ENCODE peak calls at places on chromosomes 6 and 20, in four cellular contexts. S is GM23338, C is cardiac muscle cell, D is A673. N is an unnamed sample.

GRCh38 chr20:60420676-60421229 is 462.5 kb downstream of the CDH26 start:
- DNase-seq in S (no peak), C (no peak), D (no peak), N (no peak)

GRCh38 chr20:1994627-1995026 is 769 bp upstream of the PDYN start:
- DNase-seq in S (no peak), C (no peak), D (no peak), N (no peak)

GRCh38 chr20:34925341-34925740 is 30.3 kb downstream of the GSS start:
- DNase-seq in S (no peak), C (no peak), D (no peak), N (no peak)

GRCh38 chr20:44576297-44576696 is 6.1 kb upstream of the PKIG start:
- DNase-seq in S (peak; percentile 40), C (peak; percentile 71), D (peak; percentile 72), N (no peak)

GRCh38 chr6:34887753-34888440 is at the start of gene TAF11:
- DNase-seq in S (peak; percentile 98), C (peak; percentile 96), D (peak; percentile 97), N (peak; percentile 97)

GRCh38 chr6:5308066-5308465 is 46.8 kb downstream of the FARS2 start:
- DNase-seq in S (peak; percentile 31), C (no peak), D (no peak), N (no peak)

GRCh38 chr6:131017962-131018361 is 45.1 kb downstream of the EPB41L2 start:
- DNase-seq in S (no peak), C (no peak), D (no peak), N (no peak)

GRCh38 chr6:56065408-56065807 is 182.0 kb downstream of the COL21A1 start:
- DNase-seq in S (no peak), C (no peak), D (no peak), N (no peak)

GRCh38 chr6:50905297-50905696 is 86.6 kb downstream of the TFAP2B start:
- DNase-seq in S (no peak), C (no peak), D (no peak), N (no peak)

GRCh38 chr6:93789532-93789931 is 370.2 kb upstream of the EPHA7 start:
- DNase-seq in S (no peak), C (no peak), D (no peak), N (no peak)

GRCh38 chr20:50333856-50334255 is 143.2 kb downstream of the CEBPB start:
- DNase-seq in S (no peak), C (peak; percentile 78), D (no peak), N (peak; percentile 60)

GRCh38 chr6:89843070-89843469 is 13.4 kb downstream of the CASP8AP2 start:
- DNase-seq in S (no peak), C (peak; percentile 20), D (peak; percentile 11), N (no peak)

GRCh38 chr6:72464791-72465691 is 156.8 kb upstream of the KCNQ5 start:
- DNase-seq in S (no peak), C (peak; percentile 57), D (no peak), N (no peak)

GRCh38 chr6:156701961-156702360 is 75.2 kb upstream of the ARID1B start:
- DNase-seq in S (no peak), C (no peak), D (no peak), N (no peak)

GRCh38 chr6:19301980-19302379 is 535.2 kb upstream of the ID4 start:
- DNase-seq in S (no peak), C (no peak), D (peak; percentile 6), N (no peak)

GRCh38 chr20:43490038-43490437 is 17.5 kb upstream of the L3MBTL1 start:
- DNase-seq in S (no peak), C (no peak), D (no peak), N (no peak)

GRCh38 chr20:58546756-58547526 is 31.7 kb upstream of the APCDD1L start:
- DNase-seq in S (no peak), C (no peak), D (no peak), N (no peak)

GRCh38 chr6:72810571-72811280 is 188.9 kb downstream of the KCNQ5 start:
- DNase-seq in S (no peak), C (no peak), D (no peak), N (no peak)

GRCh38 chr6:2209226-2209809 is 36.1 kb downstream of the GMDS start:
- DNase-seq in S (peak; percentile 86), C (peak; percentile 39), D (peak; percentile 14), N (no peak)

GRCh38 chr6:116447052-116447451 is 14.1 kb upstream of the CALHM6 start:
- DNase-seq in S (no peak), C (peak; percentile 55), D (no peak), N (no peak)

GRCh38 chr6:98292812-98293211 is 541.6 kb upstream of the POU3F2 start:
- DNase-seq in S (no peak), C (no peak), D (no peak), N (no peak)

GRCh38 chr20:49501917-49502316 is 19.4 kb upstream of the KCNB1 start:
- DNase-seq in S (peak; percentile 73), C (peak; percentile 54), D (peak; percentile 30), N (peak; percentile 30)

GRCh38 chr6:132669690-132670291 is 10.8 kb upstream of the TAAR1 start:
- DNase-seq in S (peak; percentile 66), C (peak; percentile 75), D (peak; percentile 62), N (no peak)

GRCh38 chr6:74091133-74091793 is 395.3 kb downstream of the CD109 start:
- DNase-seq in S (peak; percentile 88), C (peak; percentile 66), D (peak; percentile 75), N (peak; percentile 76)

GRCh38 chr20:56207656-56208055 is 40.9 kb upstream of the MC3R start:
- DNase-seq in S (no peak), C (no peak), D (no peak), N (no peak)

GRCh38 chr6:19399406-19399805 is 437.8 kb upstream of the ID4 start:
- DNase-seq in S (no peak), C (peak; percentile 42), D (peak; percentile 58), N (peak; percentile 65)

GRCh38 chr20:57437267-57437666 is 46.1 kb downstream of the RBM38 start:
- DNase-seq in S (no peak), C (no peak), D (no peak), N (no peak)

GRCh38 chr20:41217422-41217821 is 80.1 kb downstream of the PLCG1 start:
- DNase-seq in S (no peak), C (no peak), D (no peak), N (no peak)

GRCh38 chr20:41213150-41213820 is 75.9 kb downstream of the PLCG1 start:
- DNase-seq in S (no peak), C (peak; percentile 54), D (no peak), N (no peak)

GRCh38 chr20:41218466-41218865 is 81.1 kb downstream of the PLCG1 start:
- DNase-seq in S (no peak), C (peak; percentile 81), D (no peak), N (no peak)

GRCh38 chr20:41214666-41215065 is 77.3 kb downstream of the PLCG1 start:
- DNase-seq in S (no peak), C (no peak), D (no peak), N (no peak)

GRCh38 chr20:41214202-41214601 is 76.9 kb downstream of the PLCG1 start:
- DNase-seq in S (no peak), C (no peak), D (no peak), N (no peak)
- H3K27ac ChIP-seq in S (no peak overlapping the region), C (no peak overlapping the region), D (no peak overlapping the region), N (no peak overlapping the region)

DNA sequence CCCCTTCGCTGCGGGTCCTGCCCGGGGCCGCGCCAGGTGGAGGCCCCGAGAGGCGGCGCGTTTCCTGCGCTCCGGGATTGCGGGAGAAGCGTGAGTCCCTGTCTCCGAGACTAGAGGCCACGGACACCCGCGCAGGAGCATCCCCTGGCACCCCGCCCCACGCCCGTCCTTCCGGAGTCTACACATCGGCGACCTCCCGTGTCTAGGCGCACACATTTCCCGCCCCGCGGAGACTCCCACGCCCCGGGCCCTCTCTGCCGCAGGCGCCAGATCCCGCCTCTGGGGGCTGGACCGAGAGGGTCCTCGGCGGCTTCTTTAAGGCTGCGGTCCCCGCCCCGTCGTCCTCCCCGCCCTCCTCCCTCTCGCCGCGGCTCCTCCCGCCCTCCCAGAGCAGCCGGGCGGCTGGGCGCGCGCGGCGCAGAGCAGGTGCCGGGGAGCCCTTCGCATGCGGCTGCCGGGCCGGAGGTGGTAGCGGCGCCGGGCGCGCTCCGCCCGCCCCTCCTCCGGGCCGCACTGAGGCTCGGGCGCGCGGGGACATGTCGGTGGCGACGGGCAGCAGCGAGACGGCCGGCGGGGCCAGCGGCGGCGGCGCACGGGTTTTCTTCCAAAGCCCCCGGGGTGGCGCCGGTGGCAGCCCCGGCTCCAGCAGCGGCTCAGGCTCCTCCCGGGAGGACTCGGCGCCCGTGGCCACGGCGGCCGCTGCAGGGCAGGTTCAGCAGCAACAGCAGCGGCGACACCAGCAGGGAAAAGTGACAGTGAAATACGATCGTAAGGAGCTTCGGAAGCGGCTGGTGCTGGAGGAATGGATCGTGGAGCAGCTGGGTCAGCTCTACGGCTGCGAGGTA is at the start of gene PPP1R14C:
- DNase-seq in S (peak; percentile 82), C (peak; percentile 15), D (peak; percentile 85), N (no peak)
- H3K4me3 ChIP-seq in S (peak within 1 kb of the TSS; percentile 68), C (peak within 1 kb of the TSS; percentile 95), D (peak within 1 kb of the TSS; percentile 64), N (peak within 1 kb of the TSS; percentile 52)

GRCh38 chr20:38083338-38084048 is 49.9 kb downstream of the RPRD1B start:
- DNase-seq in S (no peak), C (peak; percentile 29), D (no peak), N (no peak)

GRCh38 chr20:38082894-38083293 is 49.3 kb downstream of the RPRD1B start:
- DNase-seq in S (no peak), C (no peak), D (no peak), N (no peak)

GRCh38 chr20:38081575-38081974 is 48.0 kb downstream of the RPRD1B start:
- DNase-seq in S (no peak), C (no peak), D (no peak), N (no peak)

GRCh38 chr20:38084425-38084951 is 50.9 kb downstream of the RPRD1B start:
- DNase-seq in S (no peak), C (peak; percentile 89), D (no peak), N (no peak)

DNA sequence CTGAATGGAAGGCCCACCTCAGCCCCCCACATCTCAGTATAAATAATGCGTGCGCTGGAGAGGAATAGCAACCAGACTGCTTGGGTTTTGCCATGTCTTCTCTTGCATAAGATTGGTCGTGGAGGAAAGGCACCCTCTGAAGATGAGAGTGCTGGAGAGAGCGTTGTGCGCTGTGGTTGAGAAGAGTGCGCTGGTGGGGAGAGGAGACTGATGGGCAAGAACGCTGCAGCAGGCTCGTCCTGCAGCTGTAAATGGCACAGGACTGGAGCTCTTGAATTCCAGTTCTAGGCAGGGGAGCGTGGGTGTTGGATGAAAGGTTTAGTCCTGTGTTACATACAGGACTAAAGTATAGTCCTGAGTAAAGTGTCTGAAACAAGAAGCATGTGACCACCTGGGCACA is 51.5 kb downstream of the RPRD1B start:
- DNase-seq in S (no peak), C (no peak), D (no peak), N (no peak)
- H3K27ac ChIP-seq in S (no peak overlapping the region), C (peak overlapping the region; percentile 100), D (no peak overlapping the region), N (peak overlapping the region; percentile 76)

DNA sequence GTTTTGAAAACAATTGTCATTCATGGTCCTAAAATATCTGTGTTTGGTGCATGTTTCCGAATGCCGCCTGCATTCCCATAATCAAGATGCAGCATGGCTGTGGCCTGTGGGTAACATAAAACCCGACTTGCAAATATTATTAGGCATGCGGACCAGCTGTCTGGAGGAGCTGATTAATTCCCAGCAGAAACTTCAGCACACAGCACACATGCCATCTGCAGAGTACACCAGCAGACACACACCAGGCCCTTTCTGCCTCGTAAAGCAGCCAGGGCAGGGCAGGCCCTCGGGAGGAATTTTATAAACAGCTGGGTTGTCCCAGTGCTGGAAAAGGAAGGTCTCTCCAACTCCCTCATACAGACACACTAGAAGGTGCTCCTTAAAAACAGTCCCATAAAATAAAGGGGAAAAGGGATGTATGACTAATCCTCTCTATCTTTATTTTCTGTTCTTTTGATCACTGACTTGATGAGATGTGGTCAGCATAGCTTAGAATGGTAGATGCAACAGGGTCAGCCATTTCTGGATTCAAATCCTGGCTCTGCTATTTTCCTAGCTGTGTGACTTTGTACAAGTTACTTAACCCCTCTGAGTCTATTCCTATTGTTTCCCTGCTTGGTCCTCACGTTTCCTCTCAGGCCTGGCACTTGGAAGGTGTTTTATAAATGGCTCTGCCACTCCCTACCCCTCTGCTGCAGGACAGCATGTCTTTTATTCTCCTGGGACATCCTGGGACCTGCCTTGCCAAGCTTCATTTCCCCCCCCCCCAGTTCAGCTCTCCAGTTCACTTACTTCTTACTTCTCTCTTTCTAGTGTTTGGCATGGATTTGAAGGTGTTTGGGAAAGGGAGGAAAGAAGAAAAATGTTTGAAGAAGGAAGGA is 85.9 kb upstream of the TRAF3IP2 start:
- DNase-seq in S (no peak), C (peak; percentile 49), D (no peak), N (peak; percentile 90)
- H3K4me3 ChIP-seq in S (no peak overlapping the region), C (no peak overlapping the region), D (no peak overlapping the region), N (no peak overlapping the region)